ENCODE peak calls at places on chromosomes 16 and 17, in six cellular contexts. O is PC-9, W is SK-N-SH, T is GM23248, H is GM23338, S is PC-3. M is an unnamed sample.

GRCh38 chr16:52497067-52497816 is 49.7 kb downstream of the TOX3 start:
- DNase-seq in W (peak; percentile 27), O (no peak), S (peak; percentile 10), T (no peak), H (no peak), M (no peak)

GRCh38 chr17:73657473-73658116 is 13.3 kb upstream of the SDK2 start:
- DNase-seq in T (peak; percentile 58), O (no peak), S (peak; percentile 67), W (peak; percentile 70), H (peak; percentile 89), M (no peak)

GRCh38 chr16:22360963-22361659 is 13.3 kb downstream of the CDR2 start:
- DNase-seq in O (no peak), W (no peak), T (no peak), S (no peak), H (no peak), M (peak; percentile 32)

GRCh38 chr17:44005865-44006580 is 1.6 kb downstream of the NAGS start:
- DNase-seq in O (no peak), W (peak; percentile 77), T (peak; percentile 66), S (peak; percentile 82), H (peak; percentile 77), M (peak; percentile 25)

GRCh38 chr17:76709077-76709950 is 1.5 kb downstream of the MXRA7 start:
- DNase-seq in O (no peak), T (peak; percentile 98), S (peak; percentile 88), W (peak; percentile 82), H (peak; percentile 42), M (no peak)

GRCh38 chr16:27718767-27719445 is 169.0 kb downstream of the KATNIP start:
- DNase-seq in T (no peak), O (no peak), H (no peak), W (peak; percentile 56), S (no peak), M (no peak)

GRCh38 chr16:1678500-1679098 is 520 bp downstream of the JPT2 start:
- DNase-seq in T (peak; percentile 69), W (no peak), H (peak; percentile 44), O (no peak), S (peak; percentile 48), M (no peak)

GRCh38 chr17:30344283-30345088 is 10.6 kb upstream of the TMIGD1 start:
- DNase-seq in H (no peak), O (peak; percentile 98), T (peak; percentile 45), W (peak; percentile 25), S (peak; percentile 73), M (no peak)

GRCh38 chr16:81151648-81152047 is 55.5 kb upstream of the GCSH start:
- DNase-seq in T (no peak), S (no peak), W (no peak), O (no peak), H (no peak), M (no peak)

GRCh38 chr16:50326835-50327465 is 41.8 kb downstream of the BRD7 start:
- DNase-seq in H (peak; percentile 74), T (peak; percentile 73), W (no peak), O (no peak), S (peak; percentile 58), M (peak; percentile 79)

GRCh38 chr16:80743772-80744171 is 60.6 kb downstream of the CDYL2 start:
- DNase-seq in H (no peak), T (no peak), O (no peak), S (peak; percentile 7), W (no peak), M (no peak)

GRCh38 chr16:75491876-75492275 is 3.4 kb downstream of the CHST6 start:
- DNase-seq in T (peak; percentile 28), W (peak; percentile 92), O (peak; percentile 77), H (peak; percentile 57), S (peak; percentile 40), M (no peak)

GRCh38 chr17:46020023-46020735 is 21.1 kb downstream of the STH start:
- DNase-seq in S (no peak), H (no peak), W (no peak), O (no peak), T (no peak), M (no peak)

GRCh38 chr17:57370051-57370581 is 113.8 kb downstream of the MSI2 start:
- DNase-seq in W (peak; percentile 31), O (peak; percentile 88), S (peak; percentile 73), H (no peak), T (peak; percentile 71), M (no peak)

GRCh38 chr17:35709874-35710273 is 21.6 kb upstream of the RASL10B start:
- DNase-seq in S (no peak), W (no peak), O (no peak), T (peak; percentile 29), H (no peak), M (no peak)

GRCh38 chr17:77609553-77610517 is 348.7 kb upstream of the TNRC6C start:
- DNase-seq in S (no peak), T (peak; percentile 32), W (no peak), H (no peak), O (no peak), M (peak; percentile 82)

GRCh38 chr17:57040571-57040970 is 44.5 kb upstream of the AKAP1 start:
- DNase-seq in O (no peak), T (no peak), W (no peak), S (no peak), H (no peak), M (no peak)

DNA sequence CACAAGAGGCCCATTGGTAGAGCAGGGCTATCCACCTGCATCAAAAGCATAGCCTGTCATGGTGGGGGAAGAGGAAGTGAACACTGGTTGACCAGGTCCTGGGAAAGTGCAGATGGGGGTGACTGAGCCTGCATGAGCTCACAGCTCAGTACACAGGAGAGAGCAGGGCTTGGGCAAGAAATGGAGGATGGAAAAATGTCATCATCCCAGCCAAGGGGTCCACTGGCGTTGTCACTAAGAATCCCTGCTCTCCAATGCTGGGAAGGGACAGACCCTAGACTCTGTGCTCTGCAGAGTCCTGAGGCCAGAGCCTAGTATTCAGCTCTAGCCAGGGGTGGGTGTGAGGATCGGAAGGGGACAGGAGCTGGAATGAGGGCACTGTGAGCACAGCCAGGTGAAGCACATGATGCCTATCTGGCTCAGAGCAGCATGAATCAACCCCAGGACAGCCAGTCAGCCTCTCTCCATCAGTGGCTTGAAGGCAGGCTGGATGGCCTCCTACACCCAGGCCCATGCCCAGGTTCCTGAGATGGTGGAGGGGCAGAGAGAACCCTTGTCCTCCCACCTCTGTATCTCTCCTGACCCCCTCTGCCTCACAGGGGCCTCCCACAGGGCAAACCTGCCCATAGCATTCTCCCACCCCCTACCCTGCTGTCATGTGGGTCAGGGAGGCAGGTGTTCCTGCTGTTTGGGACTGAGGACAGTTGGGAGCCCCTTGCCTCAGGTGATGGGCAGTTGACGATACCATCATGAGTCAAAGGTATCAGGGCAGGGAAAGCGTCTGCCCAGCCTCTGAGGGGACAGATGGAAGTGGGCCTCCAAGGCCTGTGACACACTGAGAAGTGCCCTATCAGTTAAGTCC is 13.8 kb upstream of the CTCF start:
- DNase-seq in W (no peak), S (no peak), O (no peak), H (no peak), T (peak; percentile 34), M (peak; percentile 47)
- H3K9me2 ChIP-seq in W (no peaks in the 10 kb centered on the region), S (no peaks in the 10 kb centered on the region), O (no peaks in the 10 kb centered on the region), H (no peaks in the 10 kb centered on the region), T (no peaks in the 10 kb centered on the region), M (no peaks in the 10 kb centered on the region)

GRCh38 chr17:14513835-14514234 is 213.0 kb downstream of the HS3ST3B1 start:
- DNase-seq in T (no peak), O (no peak), W (no peak), H (peak; percentile 83), S (no peak), M (no peak)
- H3K4me3 ChIP-seq in T (no peak overlapping the region), O (no peak overlapping the region), W (no peak overlapping the region), H (no peak overlapping the region), S (no peak overlapping the region), M (no peak overlapping the region)

GRCh38 chr17:37788531-37788930 is 43.7 kb upstream of the HNF1B start:
- DNase-seq in S (no peak), T (no peak), O (no peak), W (no peak), H (no peak), M (no peak)

GRCh38 chr17:37789166-37789565 is 44.3 kb upstream of the HNF1B start:
- DNase-seq in H (no peak), O (no peak), T (no peak), S (no peak), W (no peak), M (no peak)

GRCh38 chr17:37787055-37787720 is 42.3 kb upstream of the HNF1B start:
- DNase-seq in O (no peak), W (no peak), T (peak; percentile 39), H (no peak), S (no peak), M (no peak)

GRCh38 chr17:37790153-37790552 is 45.3 kb upstream of the HNF1B start:
- DNase-seq in T (no peak), W (no peak), H (no peak), O (no peak), S (no peak), M (no peak)

GRCh38 chr17:37786481-37786880 is 41.6 kb upstream of the HNF1B start:
- DNase-seq in S (no peak), T (no peak), O (no peak), W (no peak), H (no peak), M (no peak)
- H3F3A ChIP-seq in S (no peaks in the 10 kb centered on the region), T (no peaks in the 10 kb centered on the region), O (no peaks in the 10 kb centered on the region), W (no peaks in the 10 kb centered on the region), H (no peaks in the 10 kb centered on the region), M (no peaks in the 10 kb centered on the region)

GRCh38 chr16:4372315-4372577 is 598 bp downstream of the VASN start:
- DNase-seq in W (no peak), O (no peak), T (no peak), S (no peak), H (no peak), M (no peak)

GRCh38 chr16:4371481-4372314 is at the start of gene VASN:
- DNase-seq in T (peak; percentile 90), S (peak; percentile 70), O (peak; percentile 59), W (peak; percentile 98), H (peak; percentile 79), M (no peak)

GRCh38 chr16:4373909-4374742 is 2.5 kb downstream of the VASN start:
- DNase-seq in O (peak; percentile 59), S (peak; percentile 48), T (peak; percentile 95), H (peak; percentile 79), W (no peak), M (no peak)

GRCh38 chr16:4372578-4373355 is 1.1 kb downstream of the VASN start:
- DNase-seq in O (peak; percentile 39), T (peak; percentile 95), W (peak; percentile 85), H (no peak), S (peak; percentile 67), M (no peak)

GRCh38 chr16:4373356-4373908 is 1.8 kb downstream of the VASN start:
- DNase-seq in T (peak; percentile 67), S (peak; percentile 47), O (no peak), H (no peak), W (peak; percentile 77), M (no peak)
- H3K9me2 ChIP-seq in T (no peaks in the 10 kb centered on the region), S (no peaks in the 10 kb centered on the region), O (no peaks in the 10 kb centered on the region), H (no peaks in the 10 kb centered on the region), W (no peaks in the 10 kb centered on the region), M (no peaks in the 10 kb centered on the region)

GRCh38 chr17:41645371-41646063 is 21.1 kb upstream of the KRT17 start:
- DNase-seq in W (no peak), S (no peak), T (peak; percentile 74), H (no peak), O (peak; percentile 69), M (no peak)

GRCh38 chr17:41648411-41649195 is 24.2 kb upstream of the KRT17 start:
- DNase-seq in H (peak; percentile 94), S (peak; percentile 78), W (peak; percentile 94), T (peak; percentile 87), O (peak; percentile 66), M (peak; percentile 81)

GRCh38 chr17:41647038-41647813 is 22.9 kb upstream of the KRT17 start:
- DNase-seq in T (no peak), S (no peak), O (no peak), W (no peak), H (no peak), M (no peak)

GRCh38 chr17:41649923-41650519 is 25.6 kb upstream of the KRT17 start:
- DNase-seq in H (no peak), W (no peak), S (no peak), T (no peak), O (no peak), M (no peak)

GRCh38 chr17:41647940-41648410 is 23.6 kb upstream of the KRT17 start:
- DNase-seq in S (peak; percentile 85), O (peak; percentile 57), H (peak; percentile 95), W (peak; percentile 90), T (peak; percentile 78), M (peak; percentile 79)
- H3K4me3 ChIP-seq in S (peak overlapping the region; percentile 72), O (peak overlapping the region; percentile 46), H (peak overlapping the region; percentile 69), W (peak overlapping the region; percentile 36), T (peak overlapping the region; percentile 53), M (peak overlapping the region; percentile 62)